ENCODE peak calls at places on chromosomes 16 and 17, in six cellular contexts. M is CD8-positive, alpha-beta T cell; J is IMR-90; A is NT2/D1; Y is iPS DF 6.9; V is A673. H is an unnamed sample.

GRCh38 chr17:17494499-17495447 is 1.4 kb downstream of the RASD1 start:
- DNase-seq in V (peak; percentile 38), A (no peak), M (no peak), J (peak; percentile 37), Y (no peak), H (peak; percentile 83)

GRCh38 chr17:37725601-37726146 is 19.2 kb downstream of the HNF1B start:
- DNase-seq in M (no peak), A (no peak), V (no peak), Y (no peak), J (no peak), H (no peak)

GRCh38 chr16:69181-69580 is 3.2 kb downstream of the RHBDF1 start:
- DNase-seq in J (no peak), M (peak; percentile 6), A (no peak), Y (no peak), V (no peak), H (peak; percentile 34)

GRCh38 chr16:50381679-50382440 is 13.1 kb upstream of the BRD7 start:
- DNase-seq in Y (no peak), M (no peak), V (no peak), J (no peak), A (no peak), H (no peak)

GRCh38 chr17:69654981-69655581 is 240.6 kb downstream of the MAP2K6 start:
- DNase-seq in M (no peak), A (no peak), Y (no peak), V (no peak), J (peak; percentile 95), H (no peak)

GRCh38 chr16:3389663-3390338 is 11.0 kb downstream of the ZSCAN32 start:
- DNase-seq in A (no peak), M (no peak), J (no peak), V (no peak), Y (no peak), H (no peak)

GRCh38 chr16:24700549-24701392 is 28.7 kb upstream of the TNRC6A start:
- DNase-seq in A (peak; percentile 77), J (peak; percentile 98), V (peak; percentile 92), M (no peak), Y (no peak), H (peak; percentile 58)

GRCh38 chr17:60077672-60078519 is 825 bp downstream of the HEATR6 start:
- DNase-seq in A (no peak), J (no peak), V (no peak), M (peak; percentile 51), Y (no peak), H (no peak)

GRCh38 chr17:77086433-77087010 is 54.2 kb upstream of the SEC14L1 start:
- DNase-seq in J (peak; percentile 72), Y (peak; percentile 82), V (peak; percentile 63), M (peak; percentile 64), A (peak; percentile 76), H (peak; percentile 91)

GRCh38 chr16:84463221-84463620 is 41.2 kb downstream of the MEAK7 start:
- DNase-seq in V (no peak), Y (no peak), M (no peak), A (no peak), J (no peak), H (no peak)

GRCh38 chr16:23595246-23595950 is 718 bp downstream of the NDUFAB1 start:
- DNase-seq in M (no peak), J (no peak), A (no peak), Y (no peak), V (no peak), H (no peak)

GRCh38 chr17:80845121-80845862 is 146.3 kb upstream of the CHMP6 start:
- DNase-seq in M (no peak), J (no peak), Y (no peak), A (no peak), V (no peak), H (no peak)

GRCh38 chr16:87414251-87414680 is 22.1 kb downstream of the MAP1LC3B start:
- DNase-seq in A (no peak), Y (no peak), J (no peak), M (no peak), V (no peak), H (no peak)

GRCh38 chr17:40545660-40546059 is 19.6 kb downstream of the CCR7 start:
- DNase-seq in M (no peak), V (no peak), A (no peak), Y (no peak), J (no peak), H (no peak)

GRCh38 chr17:32386844-32387243 is 36.9 kb downstream of the ZNF207 start:
- DNase-seq in J (peak; percentile 6), M (no peak), A (no peak), Y (no peak), V (no peak), H (no peak)

GRCh38 chr16:50246299-50247122 is 19.8 kb upstream of the ADCY7 start:
- DNase-seq in V (no peak), Y (no peak), J (no peak), A (no peak), M (no peak), H (peak; percentile 48)

GRCh38 chr17:21463779-21464407 is 87.7 kb downstream of the KCNJ12 start:
- DNase-seq in Y (peak; percentile 2), M (no peak), V (no peak), A (no peak), J (no peak), H (no peak)

GRCh38 chr17:36674278-36674650 is 72.9 kb downstream of the MRM1 start:
- DNase-seq in A (no peak), J (no peak), M (peak; percentile 55), Y (no peak), V (no peak), H (no peak)

GRCh38 chr16:83393196-83393981 is 414.4 kb upstream of the HSBP1 start:
- DNase-seq in A (no peak), J (peak; percentile 33), M (no peak), V (peak; percentile 4), Y (no peak), H (no peak)

GRCh38 chr16:52090080-52090479 is 456.9 kb downstream of the TOX3 start:
- DNase-seq in J (peak; percentile 0), M (no peak), Y (no peak), A (no peak), V (peak; percentile 42), H (no peak)

GRCh38 chr17:40694584-40694983 is 9.0 kb downstream of the KRT24 start:
- DNase-seq in J (no peak), V (no peak), M (no peak), Y (no peak), A (no peak), H (no peak)

GRCh38 chr16:58832496-58832895 is 98.4 kb upstream of the GOT2 start:
- DNase-seq in M (no peak), Y (no peak), J (no peak), A (no peak), V (peak; percentile 43), H (no peak)

GRCh38 chr17:82457071-82457789 is 1.3 kb upstream of the NARF start:
- DNase-seq in J (no peak), V (no peak), Y (no peak), A (no peak), M (no peak), H (no peak)

GRCh38 chr17:76195281-76196096 is 44.8 kb downstream of the RNF157 start:
- DNase-seq in J (no peak), M (no peak), Y (no peak), A (no peak), V (no peak), H (no peak)

GRCh38 chr16:89319883-89320716 is 102.6 kb downstream of the ZNF778 start:
- DNase-seq in V (peak; percentile 55), J (peak; percentile 85), A (peak; percentile 39), M (peak; percentile 27), Y (no peak), H (no peak)

GRCh38 chr17:57628421-57628820 is 116.7 kb downstream of the CCDC182 start:
- DNase-seq in A (no peak), V (no peak), J (no peak), M (no peak), Y (no peak), H (no peak)

GRCh38 chr17:49703557-49704277 is 4.0 kb downstream of the SLC35B1 start:
- DNase-seq in V (peak; percentile 34), M (no peak), Y (no peak), A (peak; percentile 27), J (peak; percentile 39), H (no peak)
- H3K36me3 ChIP-seq in V (peaks cover 52% of the 10 kb centered on the region), M (peaks cover 41% of the 10 kb centered on the region), Y (peaks cover 9% of the 10 kb centered on the region), A (peaks cover 72% of the 10 kb centered on the region), J (peaks cover 51% of the 10 kb centered on the region), H (peaks cover 36% of the 10 kb centered on the region)

GRCh38 chr16:28108590-28109247 is 45.2 kb upstream of the GSG1L start:
- DNase-seq in V (no peak), A (no peak), M (no peak), J (no peak), Y (no peak), H (no peak)

GRCh38 chr16:28110977-28111376 is 47.5 kb upstream of the GSG1L start:
- DNase-seq in J (no peak), A (no peak), Y (no peak), M (no peak), V (no peak), H (no peak)

GRCh38 chr16:28110074-28110473 is 46.6 kb upstream of the GSG1L start:
- DNase-seq in V (no peak), J (peak; percentile 79), Y (no peak), A (no peak), M (no peak), H (no peak)

GRCh38 chr16:28110479-28110878 is 47.0 kb upstream of the GSG1L start:
- DNase-seq in J (no peak), Y (no peak), V (no peak), M (no peak), A (no peak), H (no peak)

GRCh38 chr16:28112908-28113307 is 49.4 kb upstream of the GSG1L start:
- DNase-seq in J (no peak), Y (no peak), V (no peak), M (no peak), A (no peak), H (no peak)
- H3K36me3 ChIP-seq in J (peaks cover 59% of the 10 kb centered on the region), Y (peaks cover 24% of the 10 kb centered on the region), V (peaks cover 76% of the 10 kb centered on the region), M (peaks cover 61% of the 10 kb centered on the region), A (peaks cover 90% of the 10 kb centered on the region), H (no peaks in the 10 kb centered on the region)

DNA sequence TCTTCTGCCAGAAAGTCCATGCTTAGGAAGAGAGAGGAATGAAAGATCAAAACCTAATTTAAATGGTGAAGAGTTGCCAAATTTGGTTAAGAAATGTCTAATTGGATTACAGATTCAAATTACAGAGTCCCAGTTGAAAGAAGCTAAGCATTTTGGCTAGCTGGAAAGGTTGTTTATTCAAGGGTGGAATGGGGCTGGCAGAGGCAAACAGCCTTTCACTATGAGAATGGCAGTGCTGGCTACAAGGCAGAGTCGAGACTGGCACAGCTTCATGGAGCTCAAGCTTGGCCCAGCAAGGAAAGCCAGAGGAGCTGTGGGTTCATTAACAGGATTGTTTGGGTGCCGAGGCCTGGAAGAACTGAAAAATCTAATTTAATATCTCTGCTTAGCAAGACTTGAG is 13.6 kb downstream of the MAP3K3 start:
- DNase-seq in J (no peak), A (no peak), M (no peak), V (peak; percentile 45), Y (no peak), H (no peak)
- H3K36me3 ChIP-seq in J (peaks cover 14% of the 10 kb centered on the region), A (peaks cover 47% of the 10 kb centered on the region), M (peaks cover 36% of the 10 kb centered on the region), V (peaks cover 4% of the 10 kb centered on the region), Y (no peaks in the 10 kb centered on the region), H (no peaks in the 10 kb centered on the region)

DNA sequence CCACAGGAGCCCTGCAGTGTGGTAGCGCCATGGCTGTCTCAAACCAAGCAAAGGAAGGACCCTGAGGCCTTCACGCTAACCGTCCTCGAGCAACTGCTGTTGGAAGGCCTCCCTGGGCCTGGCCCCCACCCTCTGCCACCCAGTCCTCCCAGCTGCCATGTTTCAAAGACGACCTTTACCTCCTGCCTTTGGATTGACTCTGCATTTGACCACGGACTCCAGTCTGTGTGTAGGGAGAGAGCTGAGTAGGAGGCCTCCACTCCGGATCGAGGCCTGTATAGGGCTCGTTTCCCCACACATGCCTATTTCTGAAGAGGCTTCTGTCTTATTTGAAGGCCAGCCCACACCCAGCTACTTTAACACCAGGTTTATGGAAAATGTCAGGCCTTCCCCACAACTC is 24.3 kb downstream of the PLCD3 start:
- DNase-seq in V (no peak), Y (no peak), J (no peak), A (no peak), M (no peak), H (no peak)
- H3K36me3 ChIP-seq in V (peaks cover 17% of the 10 kb centered on the region), Y (peaks cover 42% of the 10 kb centered on the region), J (peaks cover 75% of the 10 kb centered on the region), A (peaks cover 83% of the 10 kb centered on the region), M (peaks cover 29% of the 10 kb centered on the region), H (peaks cover 56% of the 10 kb centered on the region)